ENCODE peak calls at places on chromosomes 4 and X, in four cellular contexts. A is HCT116, Y is right atrium auricular region, E is mucosa of descending colon. R is an unnamed sample.
A peak's percentile ranks its signal among the peaks of the same experiment; 100 is the strongest.

GRCh38 chr4:80309301-80310004 is 26.1 kb upstream of the CFAP299 start:
- DNase-seq in E (no peak), A (no peak), Y (no peak), R (no peak)

GRCh38 chr4:71389149-71389840 is 50.5 kb downstream of the SLC4A4 start:
- DNase-seq in E (no peak), A (no peak), Y (no peak), R (no peak)

GRCh38 chr4:8427761-8428287 is 12.7 kb downstream of the ACOX3 start:
- DNase-seq in A (no peak), Y (no peak), E (no peak), R (peak; percentile 40)

GRCh38 chrX:38627683-38628082 is 66.3 kb downstream of the TSPAN7 start:
- DNase-seq in E (no peak), Y (no peak), A (peak; percentile 22), R (peak; percentile 27)

GRCh38 chr4:7516773-7517144 is 82.0 kb upstream of the PSAPL1 start:
- DNase-seq in E (no peak), A (no peak), Y (no peak), R (no peak)

GRCh38 chrX:45479196-45479834 is 278.6 kb upstream of the DIPK2B start:
- DNase-seq in A (peak; percentile 56), Y (no peak), E (no peak), R (no peak)

GRCh38 chrX:108122748-108123147 is 31.2 kb downstream of the ATG4A start:
- DNase-seq in E (no peak), A (no peak), Y (no peak), R (no peak)

GRCh38 chrX:1137531-1137930 is 74.9 kb downstream of the CRLF2 start:
- DNase-seq in E (no peak), A (no peak), Y (no peak), R (no peak)

GRCh38 chr4:8035371-8035780 is 95.7 kb upstream of the AFAP1 start:
- DNase-seq in E (no peak), A (no peak), Y (no peak), R (no peak)

GRCh38 chrX:17590892-17591740 is 146.2 kb upstream of the SCML1 start:
- DNase-seq in A (peak; percentile 49), Y (peak; percentile 70), E (peak; percentile 55), R (peak; percentile 9)

GRCh38 chr4:1009647-1010521 is 1.5 kb upstream of the FGFRL1 start:
- DNase-seq in A (no peak), Y (no peak), E (peak; percentile 86), R (peak; percentile 48)

GRCh38 chr4:15239866-15240265 is 188.0 kb upstream of the C1QTNF7 start:
- DNase-seq in E (no peak), A (no peak), Y (no peak), R (no peak)

GRCh38 chrX:39813631-39814246 is 284.0 kb downstream of the BCOR start:
- DNase-seq in A (no peak), E (peak; percentile 43), Y (peak; percentile 90), R (peak; percentile 81)

GRCh38 chr4:791866-792630 is 33.9 kb downstream of the CPLX1 start:
- DNase-seq in A (no peak), Y (no peak), E (peak; percentile 75), R (no peak)

GRCh38 chr4:174764105-174764729 is 64.8 kb downstream of the GLRA3 start:
- DNase-seq in Y (no peak), E (no peak), A (peak; percentile 40), R (no peak)

GRCh38 chr4:76753814-76754213 is 144.1 kb downstream of the SOWAHB start:
- DNase-seq in Y (no peak), E (no peak), A (no peak), R (no peak)

GRCh38 chr4:11765849-11766453 is 337.3 kb upstream of the HS3ST1 start:
- DNase-seq in A (peak; percentile 57), Y (no peak), E (no peak), R (no peak)

GRCh38 chrX:25079020-25079419 is 63.3 kb upstream of the ARX start:
- DNase-seq in Y (no peak), A (no peak), E (no peak), R (no peak)

GRCh38 chr4:1855334-1856070 is 454 bp downstream of the LETM1 start:
- DNase-seq in Y (no peak), A (no peak), E (peak; percentile 72), R (no peak)

GRCh38 chrX:118823263-118824172 is at the start of gene ZCCHC12:
- DNase-seq in Y (no peak), A (peak; percentile 27), E (peak; percentile 33), R (no peak)

GRCh38 chrX:8632949-8633348 is 99.0 kb downstream of the ANOS1 start:
- DNase-seq in E (no peak), A (no peak), Y (no peak), R (no peak)

GRCh38 chrX:68354869-68355628 is 78.2 kb downstream of the OPHN1 start:
- DNase-seq in Y (no peak), A (no peak), E (no peak), R (no peak)

GRCh38 chr4:151022586-151022985 is 7.5 kb upstream of the LRBA start:
- DNase-seq in Y (no peak), A (no peak), E (no peak), R (no peak)

GRCh38 chrX:148288451-148288850 is 212.0 kb upstream of the AFF2 start:
- DNase-seq in A (no peak), Y (no peak), E (no peak), R (no peak)

GRCh38 chrX:133776072-133776471 is 209.3 kb downstream of the GPC3 start:
- DNase-seq in A (no peak), Y (no peak), E (peak; percentile 17), R (no peak)

DNA sequence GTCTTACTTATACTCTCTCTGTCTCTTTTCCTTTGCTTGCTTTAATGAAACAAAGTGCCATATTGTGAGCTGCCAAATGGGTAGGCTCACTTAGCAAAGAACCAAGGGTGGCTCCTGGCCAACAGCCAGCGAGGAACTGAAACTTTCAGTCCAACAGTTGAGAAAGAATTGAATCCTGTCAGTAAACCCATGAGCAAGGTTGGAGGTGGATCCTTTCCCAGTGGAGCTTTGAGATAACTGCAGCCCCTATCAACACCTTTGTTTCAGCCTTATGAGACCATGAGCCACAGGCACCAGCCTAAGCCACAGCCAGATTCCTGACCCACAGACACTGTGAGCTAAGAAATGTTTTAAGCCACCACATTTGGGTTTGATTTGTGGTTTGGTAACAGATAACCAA is 362.2 kb downstream of the PDGFC start:
- DNase-seq in Y (peak; percentile 59), E (no peak), A (no peak), R (peak; percentile 21)
- TF ChIP-seq CTCF in Y (no peak), E (no peak), A (no peak), R (no peak)

GRCh38 chr4:121129606-121130346 is 34.3 kb downstream of the TNIP3 start:
- DNase-seq in A (no peak), Y (no peak), E (no peak), R (no peak)

GRCh38 chr4:121125486-121125885 is 38.6 kb downstream of the TNIP3 start:
- DNase-seq in E (no peak), A (no peak), Y (no peak), R (no peak)

GRCh38 chr4:121127100-121127499 is 37.0 kb downstream of the TNIP3 start:
- DNase-seq in E (no peak), A (no peak), Y (no peak), R (no peak)

GRCh38 chr4:121122661-121123060 is 41.5 kb downstream of the TNIP3 start:
- DNase-seq in E (no peak), Y (no peak), A (no peak), R (no peak)

GRCh38 chr4:121126449-121127006 is 37.6 kb downstream of the TNIP3 start:
- DNase-seq in A (no peak), Y (no peak), E (no peak), R (no peak)
- H3K4me1 ChIP-seq in A (no peaks in the 10 kb centered on the region), Y (no peaks in the 10 kb centered on the region), E (no peaks in the 10 kb centered on the region), R (no peaks in the 10 kb centered on the region)

GRCh38 chr4:83089759-83090158 is 24.8 kb downstream of the PLAC8 start:
- DNase-seq in Y (no peak), A (no peak), E (no peak), R (no peak)

GRCh38 chr4:83082777-83083176 is 31.8 kb downstream of the PLAC8 start:
- DNase-seq in E (no peak), A (no peak), Y (no peak), R (no peak)

DNA sequence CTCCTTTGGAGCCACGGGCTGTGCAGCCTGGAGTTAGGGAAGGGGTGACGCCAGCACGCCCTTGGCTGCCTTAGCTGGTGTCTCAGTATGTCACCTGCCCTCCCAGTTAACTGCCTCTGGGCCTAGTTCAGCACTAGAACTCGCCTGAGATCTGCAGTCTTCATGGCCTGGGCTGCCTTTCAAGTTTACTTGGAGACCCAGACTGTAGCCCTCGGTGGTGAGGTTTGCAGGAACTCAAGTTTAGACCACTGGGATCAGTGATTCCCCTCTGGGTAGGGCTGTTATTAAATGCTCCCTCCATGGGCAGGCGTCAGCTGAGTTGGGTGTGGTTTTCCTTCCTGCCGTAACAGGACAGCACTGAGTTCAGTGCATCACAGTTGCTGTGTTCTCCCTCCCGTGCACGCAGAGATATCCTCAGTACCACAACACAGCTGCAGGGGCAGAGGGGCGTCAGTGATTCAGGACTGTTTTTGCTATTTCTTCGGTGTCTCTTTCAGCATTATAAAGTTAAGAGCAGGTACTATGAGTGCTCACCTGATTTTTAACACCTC is 30.5 kb downstream of the PLAC8 start:
- DNase-seq in E (no peak), A (no peak), Y (no peak), R (no peak)
- TF ChIP-seq CTCF in E (no peak), A (no peak), Y (no peak), R (no peak)

DNA sequence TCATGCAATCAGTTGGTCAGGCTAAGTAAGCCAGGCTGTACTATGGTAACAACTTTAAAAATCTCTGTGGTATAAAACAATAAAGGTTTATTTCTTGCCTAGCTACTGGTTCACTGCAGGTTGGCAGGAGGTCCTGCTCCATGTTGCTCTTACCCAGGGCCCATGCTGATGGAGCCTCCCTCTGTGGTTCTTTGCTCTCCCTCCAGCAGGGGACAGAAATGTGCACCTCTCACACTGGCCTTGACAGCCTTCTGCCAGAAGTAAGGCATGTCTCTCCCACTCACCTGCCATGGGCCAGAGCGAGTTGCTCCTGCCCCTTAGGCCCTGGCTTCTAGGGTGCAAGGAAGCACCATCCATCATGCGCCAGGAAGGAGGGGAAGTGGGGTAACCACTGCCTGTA is 31.1 kb downstream of the CLDN22 start:
- DNase-seq in E (no peak), A (no peak), Y (no peak), R (no peak)
- H3K4me1 ChIP-seq in E (no peaks in the 10 kb centered on the region), A (no peaks in the 10 kb centered on the region), Y (no peaks in the 10 kb centered on the region), R (no peaks in the 10 kb centered on the region)

GRCh38 chrX:12819231-12819630 is 28.0 kb downstream of the PRPS2 start:
- DNase-seq in Y (no peak), A (no peak), E (no peak), R (no peak)

GRCh38 chrX:12820737-12821136 is 29.5 kb downstream of the PRPS2 start:
- DNase-seq in A (no peak), Y (no peak), E (no peak), R (no peak)

GRCh38 chrX:12825801-12826200 is 34.6 kb downstream of the PRPS2 start:
- DNase-seq in Y (no peak), A (peak; percentile 44), E (no peak), R (no peak)

DNA sequence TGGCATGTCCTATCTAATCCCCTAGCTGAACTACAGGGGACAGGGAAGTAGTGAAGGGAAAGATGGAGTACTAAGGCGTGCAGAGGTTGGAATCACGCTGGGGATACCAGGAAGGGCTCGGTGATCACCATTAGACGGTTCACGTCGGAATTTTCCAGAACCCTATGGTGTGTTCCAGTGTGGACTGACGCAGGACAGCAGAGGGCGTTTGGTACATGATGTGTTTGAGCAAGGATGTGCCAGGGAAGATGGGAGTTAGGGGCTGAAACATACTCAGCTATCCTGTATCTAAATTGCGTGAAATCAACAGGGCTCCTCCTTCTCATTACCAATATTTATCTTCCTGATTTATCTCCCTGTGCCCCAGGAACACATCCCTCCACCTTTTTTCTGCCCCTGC is 33.7 kb downstream of the PRPS2 start:
- DNase-seq in Y (no peak), A (no peak), E (no peak), R (no peak)
- TF ChIP-seq CTCF in Y (no peak), A (no peak), E (no peak), R (no peak)